ENCODE peak calls at places on chromosomes 7 and 10, in four cellular contexts. One of them, this sample, is unnamed.

GRCh38 chr10:72243822-72244437 is 27.9 kb upstream of the ASCC1 start:
- DNase-seq in mammary epithelial cell: peak; percentile 36
- DNase-seq in osteoblast: peak; percentile 83
- DNase-seq in cardiac muscle cell: no peak
- DNase-seq in this sample: peak; percentile 43

GRCh38 chr10:124417846-124418725 is 637 bp downstream of the OAT start:
- DNase-seq in mammary epithelial cell: peak; percentile 66
- DNase-seq in osteoblast: peak; percentile 91
- DNase-seq in cardiac muscle cell: peak; percentile 74
- DNase-seq in this sample: peak; percentile 34

GRCh38 chr7:4965295-4966022 is 6.5 kb upstream of the MMD2 start:
- DNase-seq in mammary epithelial cell: no peak
- DNase-seq in osteoblast: no peak
- DNase-seq in cardiac muscle cell: no peak
- DNase-seq in this sample: no peak

GRCh38 chr7:98930921-98931320 is 52.6 kb downstream of the TRRAP start:
- DNase-seq in mammary epithelial cell: peak; percentile 9
- DNase-seq in osteoblast: peak; percentile 76
- DNase-seq in cardiac muscle cell: no peak
- DNase-seq in this sample: no peak

GRCh38 chr10:49359349-49360231 is 36.3 kb downstream of the DRGX start:
- DNase-seq in mammary epithelial cell: no peak
- DNase-seq in osteoblast: peak; percentile 77
- DNase-seq in cardiac muscle cell: peak; percentile 26
- DNase-seq in this sample: peak; percentile 47

GRCh38 chr7:118280319-118281012 is 56.0 kb downstream of the ANKRD7 start:
- DNase-seq in mammary epithelial cell: no peak
- DNase-seq in osteoblast: no peak
- DNase-seq in cardiac muscle cell: no peak
- DNase-seq in this sample: no peak

GRCh38 chr7:5354460-5355279 is 69.0 kb downstream of the TNRC18 start:
- DNase-seq in mammary epithelial cell: peak; percentile 79
- DNase-seq in osteoblast: peak; percentile 97
- DNase-seq in cardiac muscle cell: peak; percentile 72
- DNase-seq in this sample: no peak

GRCh38 chr10:110455440-110455839 is 42.3 kb upstream of the DUSP5 start:
- DNase-seq in mammary epithelial cell: no peak
- DNase-seq in osteoblast: no peak
- DNase-seq in cardiac muscle cell: no peak
- DNase-seq in this sample: no peak

GRCh38 chr10:12055722-12056121 is 13.0 kb upstream of the DHTKD1 start:
- DNase-seq in mammary epithelial cell: no peak
- DNase-seq in osteoblast: no peak
- DNase-seq in cardiac muscle cell: no peak
- DNase-seq in this sample: no peak

GRCh38 chr10:70584366-70584765 is 18.2 kb downstream of the PRF1 start:
- DNase-seq in mammary epithelial cell: no peak
- DNase-seq in osteoblast: no peak
- DNase-seq in cardiac muscle cell: no peak
- DNase-seq in this sample: no peak

GRCh38 chr10:24814568-24815313 is 91.1 kb upstream of the ARHGAP21 start:
- DNase-seq in mammary epithelial cell: peak; percentile 95
- DNase-seq in osteoblast: no peak
- DNase-seq in cardiac muscle cell: no peak
- DNase-seq in this sample: no peak

GRCh38 chr7:10708447-10708846 is 265.2 kb upstream of the PHF14 start:
- DNase-seq in mammary epithelial cell: no peak
- DNase-seq in osteoblast: no peak
- DNase-seq in cardiac muscle cell: peak; percentile 45
- DNase-seq in this sample: peak; percentile 6

GRCh38 chr7:42945821-42946615 is 13.8 kb downstream of the MRPL32 start:
- DNase-seq in mammary epithelial cell: no peak
- DNase-seq in osteoblast: no peak
- DNase-seq in cardiac muscle cell: no peak
- DNase-seq in this sample: no peak

GRCh38 chr10:70828923-70829322 is 13.2 kb downstream of the SGPL1 start:
- DNase-seq in mammary epithelial cell: no peak
- DNase-seq in osteoblast: no peak
- DNase-seq in cardiac muscle cell: no peak
- DNase-seq in this sample: no peak

GRCh38 chr10:103246328-103246727 is 641 bp downstream of the RPEL1 start:
- DNase-seq in mammary epithelial cell: no peak
- DNase-seq in osteoblast: no peak
- DNase-seq in cardiac muscle cell: no peak
- DNase-seq in this sample: no peak

GRCh38 chr10:79407811-79408795 is 37.3 kb downstream of the ZCCHC24 start:
- DNase-seq in mammary epithelial cell: no peak
- DNase-seq in osteoblast: peak; percentile 95
- DNase-seq in cardiac muscle cell: no peak
- DNase-seq in this sample: no peak

GRCh38 chr7:587769-588168 is 68.1 kb upstream of the PDGFA start:
- DNase-seq in mammary epithelial cell: no peak
- DNase-seq in osteoblast: no peak
- DNase-seq in cardiac muscle cell: no peak
- DNase-seq in this sample: no peak

GRCh38 chr10:84493951-84494848 is 165.8 kb downstream of the CCSER2 start:
- DNase-seq in mammary epithelial cell: peak; percentile 75
- DNase-seq in osteoblast: no peak
- DNase-seq in cardiac muscle cell: no peak
- DNase-seq in this sample: peak; percentile 21

GRCh38 chr7:46032936-46033335 is 111.9 kb upstream of the IGFBP3 start:
- DNase-seq in mammary epithelial cell: peak; percentile 66
- DNase-seq in osteoblast: peak; percentile 19
- DNase-seq in cardiac muscle cell: no peak
- DNase-seq in this sample: no peak

GRCh38 chr7:74051193-74051592 is 23.2 kb downstream of the ELN start:
- DNase-seq in mammary epithelial cell: no peak
- DNase-seq in osteoblast: peak; percentile 83
- DNase-seq in cardiac muscle cell: no peak
- DNase-seq in this sample: no peak

GRCh38 chr10:18282094-18282493 is 141.9 kb downstream of the CACNB2 start:
- DNase-seq in mammary epithelial cell: no peak
- DNase-seq in osteoblast: no peak
- DNase-seq in cardiac muscle cell: peak; percentile 24
- DNase-seq in this sample: no peak

GRCh38 chr7:50142421-50143113 is 49.5 kb upstream of the ZPBP start:
- DNase-seq in mammary epithelial cell: no peak
- DNase-seq in osteoblast: no peak
- DNase-seq in cardiac muscle cell: peak; percentile 43
- DNase-seq in this sample: peak; percentile 57

GRCh38 chr7:20447021-20447420 is 116.3 kb downstream of the ITGB8 start:
- DNase-seq in mammary epithelial cell: no peak
- DNase-seq in osteoblast: no peak
- DNase-seq in cardiac muscle cell: no peak
- DNase-seq in this sample: no peak

GRCh38 chr10:61617586-61617985 is 45.1 kb upstream of the CABCOCO1 start:
- DNase-seq in mammary epithelial cell: no peak
- DNase-seq in osteoblast: no peak
- DNase-seq in cardiac muscle cell: no peak
- DNase-seq in this sample: no peak

GRCh38 chr7:112069879-112070321 is 136.3 kb downstream of the DOCK4 start:
- DNase-seq in mammary epithelial cell: peak; percentile 36
- DNase-seq in osteoblast: no peak
- DNase-seq in cardiac muscle cell: no peak
- DNase-seq in this sample: no peak

GRCh38 chr10:84567133-84567532 is 238.7 kb downstream of the CCSER2 start:
- DNase-seq in mammary epithelial cell: no peak
- DNase-seq in osteoblast: no peak
- DNase-seq in cardiac muscle cell: no peak
- DNase-seq in this sample: no peak

GRCh38 chr7:149883452-149883861 is 9.7 kb downstream of the ATP6V0E2 start:
- DNase-seq in mammary epithelial cell: peak; percentile 26
- DNase-seq in osteoblast: peak; percentile 85
- DNase-seq in cardiac muscle cell: peak; percentile 70
- DNase-seq in this sample: peak; percentile 60

GRCh38 chr7:30053068-30053467 is 24.9 kb downstream of the PLEKHA8 start:
- DNase-seq in mammary epithelial cell: no peak
- DNase-seq in osteoblast: no peak
- DNase-seq in cardiac muscle cell: no peak
- DNase-seq in this sample: no peak

GRCh38 chr10:30534465-30535144 is 94.9 kb downstream of the LYZL2 start:
- DNase-seq in mammary epithelial cell: peak; percentile 42
- DNase-seq in osteoblast: peak; percentile 86
- DNase-seq in cardiac muscle cell: peak; percentile 84
- DNase-seq in this sample: peak; percentile 85

GRCh38 chr10:91978585-91978984 is 55.0 kb downstream of the BTAF1 start:
- DNase-seq in mammary epithelial cell: no peak
- DNase-seq in osteoblast: no peak
- DNase-seq in cardiac muscle cell: no peak
- DNase-seq in this sample: no peak

DNA sequence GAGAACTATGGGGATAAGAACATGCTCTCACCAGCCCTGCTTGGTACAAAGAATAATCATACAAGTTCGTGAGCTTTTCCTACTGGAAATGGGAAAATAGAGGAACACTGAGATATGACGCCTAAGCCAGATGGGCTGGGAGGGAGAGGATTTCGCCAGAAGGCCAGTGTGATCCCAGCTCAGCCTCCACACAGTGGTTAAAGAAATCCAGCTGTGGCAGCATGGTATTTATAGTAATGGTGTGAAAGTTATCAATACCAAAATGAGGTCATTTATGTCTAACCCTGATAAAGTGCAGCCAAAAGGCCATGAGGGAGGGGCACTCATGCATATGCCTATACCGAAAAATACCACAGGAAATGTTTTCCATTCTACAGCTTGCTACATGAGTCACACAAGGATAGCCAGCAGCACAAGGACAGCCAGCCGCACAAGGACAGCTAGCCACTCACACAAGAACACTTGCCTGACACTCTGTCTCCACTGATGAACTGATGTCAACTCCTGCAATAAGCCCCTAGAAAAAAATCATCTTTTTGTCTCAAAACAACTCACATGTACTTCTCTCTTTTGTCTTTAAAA is 49.4 kb downstream of the FRMPD2 start:
- DNase-seq in mammary epithelial cell: no peak
- DNase-seq in osteoblast: no peak
- DNase-seq in cardiac muscle cell: no peak
- DNase-seq in this sample: no peak
- H3K27me3 ChIP-seq in mammary epithelial cell: no peaks in the 10 kb centered on the region
- H3K27me3 ChIP-seq in osteoblast: peaks cover 28% of the 10 kb centered on the region
- H3K27me3 ChIP-seq in cardiac muscle cell: no peaks in the 10 kb centered on the region
- H3K27me3 ChIP-seq in this sample: peaks cover 23% of the 10 kb centered on the region

DNA sequence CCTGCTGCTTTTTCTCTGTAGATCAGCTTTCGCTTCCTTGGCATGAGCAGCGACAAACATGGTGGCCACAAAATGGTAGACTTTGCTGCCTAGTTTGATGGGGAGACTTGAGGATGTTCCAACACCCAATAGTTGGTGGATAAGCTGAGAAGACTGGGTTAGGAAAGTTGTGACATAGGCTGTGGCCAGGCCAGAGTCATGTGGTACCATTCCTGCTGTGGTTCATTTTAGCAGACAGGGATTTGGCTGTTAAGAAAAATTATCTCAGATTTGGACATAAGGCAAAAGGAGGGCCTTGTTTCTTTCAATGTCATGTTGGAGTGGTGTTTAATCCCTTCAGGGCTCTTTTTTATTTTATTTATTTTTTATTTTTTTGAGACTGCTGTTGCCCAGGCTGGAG is 26.6 kb upstream of the FAM180A start:
- DNase-seq in mammary epithelial cell: no peak
- DNase-seq in osteoblast: no peak
- DNase-seq in cardiac muscle cell: no peak
- DNase-seq in this sample: no peak
- H3K27ac ChIP-seq in mammary epithelial cell: no peak overlapping the region
- H3K27ac ChIP-seq in osteoblast: no peak overlapping the region
- H3K27ac ChIP-seq in cardiac muscle cell: no peak overlapping the region
- H3K27ac ChIP-seq in this sample: no peak overlapping the region

DNA sequence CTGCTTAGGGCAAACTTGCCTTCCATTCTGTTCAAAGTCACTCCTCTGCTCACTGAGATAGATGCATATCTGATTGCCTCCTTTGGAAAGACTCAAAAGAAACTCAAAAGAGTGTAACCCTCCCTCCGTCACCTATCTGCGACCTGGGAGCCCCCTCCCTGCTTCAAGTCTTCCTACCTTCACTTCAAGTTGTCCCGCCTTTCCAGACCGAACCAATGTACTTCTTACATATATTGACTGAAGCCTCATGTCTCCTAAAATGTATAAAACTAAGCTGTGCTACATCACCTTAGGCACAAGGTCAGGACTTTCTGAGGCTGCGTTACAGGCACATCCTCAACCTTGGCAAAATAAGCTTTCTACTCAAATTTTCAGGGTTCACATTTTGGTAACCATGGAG is 77.4 kb upstream of the C1GALT1 start:
- DNase-seq in mammary epithelial cell: no peak
- DNase-seq in osteoblast: no peak
- DNase-seq in cardiac muscle cell: no peak
- DNase-seq in this sample: no peak
- H3K4me1 ChIP-seq in mammary epithelial cell: peaks cover 22% of the 10 kb centered on the region
- H3K4me1 ChIP-seq in osteoblast: peaks cover 8% of the 10 kb centered on the region
- H3K4me1 ChIP-seq in cardiac muscle cell: peaks cover 5% of the 10 kb centered on the region
- H3K4me1 ChIP-seq in this sample: peaks cover 8% of the 10 kb centered on the region

GRCh38 chr10:100734295-100735086 is 10.9 kb upstream of the PAX2 start:
- DNase-seq in mammary epithelial cell: no peak
- DNase-seq in osteoblast: no peak
- DNase-seq in cardiac muscle cell: no peak
- DNase-seq in this sample: no peak

GRCh38 chr10:100736809-100737358 is 8.5 kb upstream of the PAX2 start:
- DNase-seq in mammary epithelial cell: no peak
- DNase-seq in osteoblast: no peak
- DNase-seq in cardiac muscle cell: no peak
- DNase-seq in this sample: no peak

GRCh38 chr10:100736144-100736808 is 9.1 kb upstream of the PAX2 start:
- DNase-seq in mammary epithelial cell: no peak
- DNase-seq in osteoblast: peak; percentile 73
- DNase-seq in cardiac muscle cell: no peak
- DNase-seq in this sample: no peak

GRCh38 chr10:100735087-100735344 is 10.4 kb upstream of the PAX2 start:
- DNase-seq in mammary epithelial cell: no peak
- DNase-seq in osteoblast: no peak
- DNase-seq in cardiac muscle cell: no peak
- DNase-seq in this sample: no peak

DNA sequence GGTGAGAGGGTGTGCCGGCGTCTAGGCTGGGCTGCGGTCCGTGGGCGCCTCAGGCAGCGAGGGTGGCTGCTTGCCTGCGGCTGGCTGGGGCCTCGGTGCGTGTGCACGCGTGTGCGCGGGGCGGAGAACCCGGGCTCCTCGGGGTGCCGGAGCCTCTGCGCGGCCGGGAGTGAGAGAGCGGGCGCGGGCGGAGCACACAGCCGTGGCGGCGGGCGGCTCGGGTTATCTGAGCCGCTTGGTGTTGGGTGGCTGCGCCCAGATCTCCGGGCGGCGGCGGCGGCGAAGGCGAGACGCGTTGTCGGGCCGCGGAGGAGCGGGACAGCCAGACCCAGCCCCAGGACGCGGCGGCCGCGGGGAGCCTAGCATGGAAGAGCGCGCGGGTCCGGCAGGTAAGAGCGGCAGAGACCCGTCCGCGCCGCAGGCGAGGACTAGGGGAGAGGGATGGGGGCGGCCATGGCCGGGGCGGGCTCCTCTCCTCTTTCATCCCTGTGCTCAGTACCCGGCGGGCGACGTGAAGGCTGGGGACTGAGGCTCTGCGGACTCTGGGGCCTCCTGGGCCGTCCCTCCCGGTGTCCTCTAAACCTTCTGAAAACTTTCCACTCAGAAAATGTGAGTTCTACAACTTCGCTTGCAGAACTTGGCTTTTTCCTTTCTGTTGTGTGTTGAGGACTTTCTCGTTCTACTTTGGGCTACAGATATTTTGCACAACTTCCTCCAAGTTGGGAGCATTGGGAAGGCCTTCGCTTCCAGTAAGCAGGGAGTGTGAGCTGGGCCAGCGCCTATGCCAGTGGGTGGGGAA is 9.8 kb upstream of the PAX2 start:
- DNase-seq in mammary epithelial cell: no peak
- DNase-seq in osteoblast: peak; percentile 87
- DNase-seq in cardiac muscle cell: peak; percentile 61
- DNase-seq in this sample: no peak
- H3K27me3 ChIP-seq in mammary epithelial cell: peaks cover 70% of the 10 kb centered on the region
- H3K27me3 ChIP-seq in osteoblast: peaks cover 98% of the 10 kb centered on the region
- H3K27me3 ChIP-seq in cardiac muscle cell: peaks cover 100% of the 10 kb centered on the region
- H3K27me3 ChIP-seq in this sample: peaks cover 100% of the 10 kb centered on the region